ENCODE peak calls at places on chromosomes 3 and 15, in five cellular contexts. L, C, G, P and O are unnamed samples.

GRCh38 chr3:181782306-181782924 is 70.7 kb downstream of the SOX2 start:
- DNase-seq in L (peak; percentile 59), C (no peak), G (peak; percentile 65), P (no peak), O (no peak)

GRCh38 chr3:15974647-15975046 is 176.9 kb upstream of the ANKRD28 start:
- DNase-seq in L (no peak), C (no peak), G (no peak), P (no peak), O (no peak)

GRCh38 chr3:141056716-141057115 is 5.6 kb downstream of the SPSB4 start:
- DNase-seq in L (no peak), C (no peak), G (no peak), P (no peak), O (no peak)

GRCh38 chr15:53589526-53590057 is 169.9 kb downstream of the WDR72 start:
- DNase-seq in L (no peak), C (no peak), G (no peak), P (no peak), O (no peak)

GRCh38 chr3:128432898-128433629 is 33.6 kb downstream of the DNAJB8 start:
- DNase-seq in L (no peak), C (no peak), G (no peak), P (no peak), O (no peak)

GRCh38 chr3:40615110-40615915 is 90.6 kb downstream of the ZNF621 start:
- DNase-seq in L (peak; percentile 5), C (no peak), G (no peak), P (no peak), O (no peak)

GRCh38 chr3:18761530-18761929 is 336.4 kb upstream of the SATB1 start:
- DNase-seq in L (no peak), C (no peak), G (no peak), P (no peak), O (no peak)

GRCh38 chr3:152818027-152818426 is 16.9 kb upstream of the P2RY1 start:
- DNase-seq in L (no peak), C (no peak), G (no peak), P (no peak), O (no peak)

GRCh38 chr15:67735896-67736295 is 89.4 kb upstream of the SKOR1 start:
- DNase-seq in L (no peak), C (no peak), G (no peak), P (no peak), O (no peak)

GRCh38 chr3:147408180-147409105 is 722 bp upstream of the ZIC1 start:
- DNase-seq in L (peak; percentile 84), C (no peak), G (no peak), P (no peak), O (no peak)

GRCh38 chr15:74870496-74871213 is 2.5 kb downstream of the SCAMP2 start:
- DNase-seq in L (peak; percentile 29), C (no peak), G (no peak), P (no peak), O (no peak)

GRCh38 chr15:40242671-40243070 is 3.8 kb downstream of the PAK6 start:
- DNase-seq in L (no peak), C (no peak), G (no peak), P (no peak), O (no peak)

GRCh38 chr3:130288670-130289069 is 56.8 kb upstream of the COL6A5 start:
- DNase-seq in L (no peak), C (no peak), G (no peak), P (no peak), O (no peak)

DNA sequence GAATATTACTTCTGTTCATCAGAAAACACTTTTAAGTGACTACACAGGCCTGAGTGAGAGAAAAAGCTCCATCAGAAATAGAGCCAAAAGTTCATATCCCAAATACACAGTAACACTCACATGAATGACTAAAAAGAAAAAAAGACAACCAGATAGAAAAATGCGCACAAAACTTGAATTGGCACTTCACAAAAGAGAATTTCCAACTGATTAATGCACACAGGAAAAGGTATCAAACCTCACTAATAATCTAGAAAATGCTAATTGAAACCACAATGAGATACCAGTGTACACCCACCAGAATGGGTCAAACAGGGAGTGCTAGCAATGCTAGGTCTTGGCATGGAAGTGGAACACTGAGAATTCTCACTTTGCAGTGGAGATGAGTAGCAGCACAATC is 78.6 kb downstream of the HERC2 start:
- DNase-seq in L (no peak), C (no peak), G (no peak), P (no peak), O (no peak)
- H3K4me3 ChIP-seq in L (no peak overlapping the region), C (no peak overlapping the region), G (no peak overlapping the region), P (no peak overlapping the region), O (no peak overlapping the region)

GRCh38 chr3:45665101-45665572 is 24.1 kb upstream of the SACM1L start:
- DNase-seq in L (peak; percentile 61), C (peak; percentile 68), G (peak; percentile 38), P (no peak), O (no peak)
- H3K4me3 ChIP-seq in L (no peak overlapping the region), C (no peak overlapping the region), G (no peak overlapping the region), P (no peak overlapping the region), O (no peak overlapping the region)

GRCh38 chr3:65595222-65595996 is 443.3 kb downstream of the MAGI1 start:
- DNase-seq in L (no peak), C (no peak), G (no peak), P (no peak), O (no peak)
- H3K4me3 ChIP-seq in L (no peak overlapping the region), C (no peak overlapping the region), G (no peak overlapping the region), P (no peak overlapping the region), O (no peak overlapping the region)

GRCh38 chr3:188296761-188297689 is 143.1 kb downstream of the LPP start:
- DNase-seq in L (peak; percentile 85), C (no peak), G (no peak), P (no peak), O (no peak)
- H3K4me3 ChIP-seq in L (no peak overlapping the region), C (no peak overlapping the region), G (peak overlapping the region; percentile 9), P (no peak overlapping the region), O (no peak overlapping the region)

GRCh38 chr3:122679085-122679466 is 1.6 kb upstream of the PARP14 start:
- DNase-seq in L (peak; percentile 84), C (peak; percentile 72), G (peak; percentile 69), P (peak; percentile 81), O (peak; percentile 63)
- H3K4me3 ChIP-seq in L (peak overlapping the region; percentile 49), C (peak overlapping the region; percentile 77), G (peak overlapping the region; percentile 73), P (peak overlapping the region; percentile 71), O (no peak overlapping the region)

GRCh38 chr3:169659858-169660614 is 3.5 kb downstream of the MECOM start:
- DNase-seq in L (no peak), C (no peak), G (no peak), P (no peak), O (no peak)
- H3K4me3 ChIP-seq in L (no peak overlapping the region), C (no peak overlapping the region), G (no peak overlapping the region), P (no peak overlapping the region), O (peak overlapping the region; percentile 95)